ENCODE peak calls at places on chromosomes 2 and 18, in ten cellular contexts. Z is erythroblast, S is IMR-90, W is NCI-H748 treated with DMSO at 0.1 percent for 48 hours, V is lower lobe of right lung, L is NCI-H460, N is HFFc6, P is SHP77, B is retina, M is kidney tubule cell. Q is an unnamed sample.

GRCh38 chr2:45212953-45213635 is 203.8 kb upstream of the SIX2 start:
- DNase-seq in N (no peak), B (no peak), P (no peak), Z (no peak), M (no peak), V (no peak), L (no peak), W (no peak), S (no peak), Q (no peak)

GRCh38 chr2:26590439-26590838 is 50.7 kb downstream of the CIB4 start:
- DNase-seq in B (peak), S (no peak), N (no peak), L (no peak), W (no peak), Z (no peak), M (no peak), V (no peak), P (no peak), Q (no peak)

GRCh38 chr2:68911246-68911645 is 40.0 kb upstream of the BMP10 start:
- DNase-seq in L (no peak), S (no peak), N (no peak), P (no peak), W (no peak), M (no peak), Z (no peak), V (no peak), B (no peak), Q (no peak)

GRCh38 chr18:48163184-48164095 is 233.0 kb upstream of the SMAD2 start:
- DNase-seq in B (peak), N (no peak), S (no peak), L (no peak), W (no peak), V (no peak), Z (no peak), M (no peak), P (no peak), Q (no peak)

GRCh38 chr2:229856416-229856815 is 65.4 kb downstream of the TRIP12 start:
- DNase-seq in L (no peak), W (no peak), V (no peak), M (no peak), B (no peak), P (no peak), N (no peak), S (no peak), Z (no peak), Q (no peak)

GRCh38 chr2:236745420-236746210 is 176.0 kb downstream of the ACKR3 start:
- DNase-seq in V (no peak), B (no peak), S (peak), N (peak), L (no peak), M (peak), Z (no peak), W (no peak), P (no peak), Q (peak)

GRCh38 chr2:209425082-209426071 is 1.5 kb downstream of the MAP2 start:
- DNase-seq in L (peak), V (no peak), N (peak), W (peak), Z (peak), S (peak), B (peak), M (peak), P (peak), Q (peak)

GRCh38 chr2:235860111-235860510 is 308.1 kb downstream of the GBX2 start:
- DNase-seq in Z (no peak), W (no peak), S (no peak), V (no peak), P (no peak), N (no peak), M (no peak), B (no peak), L (no peak), Q (peak)

GRCh38 chr2:106841886-106842645 is 43.9 kb downstream of the ST6GAL2 start:
- DNase-seq in S (no peak), L (no peak), N (no peak), B (no peak), V (no peak), Z (no peak), P (peak), W (no peak), M (no peak), Q (no peak)

GRCh38 chr2:127220102-127220806 is at the start of gene CYP27C1:
- DNase-seq in L (no peak), Z (no peak), P (no peak), S (no peak), N (no peak), B (peak), M (no peak), W (no peak), V (no peak), Q (no peak)

Q was measured in fibroblast of pulmonary artery.